ENCODE peak calls at places on chromosomes 1 and 21, in seven cellular contexts. Z is ovary, C is tibial nerve, E is upper lobe of left lung, H is suprapubic skin, Q is stomach, P is transverse colon. G is an unnamed sample.

GRCh38 chr1:156530006-156530405 is 29.4 kb upstream of the MEF2D start:
- DNase-seq in C (no peak), Z (no peak), Q (no peak), E (peak; percentile 44), P (no peak), H (no peak), G (no peak)

GRCh38 chr1:108692724-108693655 is 880 bp downstream of the PRPF38B start:
- DNase-seq in P (peak; percentile 64), Z (peak; percentile 21), H (no peak), E (peak; percentile 27), Q (peak; percentile 39), C (no peak), G (peak; percentile 76)

GRCh38 chr1:183810172-183810571 is 5.3 kb downstream of the RGL1 start:
- DNase-seq in E (no peak), H (no peak), Q (no peak), P (peak; percentile 16), C (no peak), Z (no peak), G (no peak)

GRCh38 chr21:45098867-45099266 is 24.5 kb downstream of the ADARB1 start:
- DNase-seq in P (no peak), Q (no peak), H (no peak), E (no peak), C (no peak), Z (no peak), G (no peak)

GRCh38 chr1:235160395-235160964 is 570 bp downstream of the RBM34 start:
- DNase-seq in Z (no peak), P (no peak), C (no peak), E (no peak), H (no peak), Q (no peak), G (no peak)

GRCh38 chr21:32572574-32573420 is 12.5 kb downstream of the TCP10L start:
- DNase-seq in E (no peak), Q (peak; percentile 66), H (peak; percentile 77), C (no peak), P (peak; percentile 66), Z (no peak), G (no peak)

GRCh38 chr1:156146749-156147405 is 6.5 kb upstream of the SEMA4A start:
- DNase-seq in E (no peak), C (no peak), Q (peak; percentile 71), H (no peak), Z (peak; percentile 60), P (no peak), G (no peak)

GRCh38 chr1:231853588-231854207 is 227.1 kb downstream of the DISC1 start:
- DNase-seq in Z (no peak), Q (no peak), H (no peak), C (no peak), E (no peak), P (no peak), G (no peak)

GRCh38 chr1:21820597-21821232 is 8.7 kb downstream of the LDLRAD2 start:
- DNase-seq in P (no peak), E (no peak), Z (no peak), Q (no peak), C (no peak), H (no peak), G (no peak)

GRCh38 chr1:119971710-119972570 is 75.6 kb upstream of the ADAM30 start:
- DNase-seq in E (no peak), P (no peak), H (no peak), Z (no peak), C (no peak), Q (no peak), G (no peak)

GRCh38 chr1:27503033-27503432 is 13.1 kb upstream of the WASF2 start:
- DNase-seq in P (no peak), Q (no peak), H (no peak), Z (no peak), C (no peak), E (no peak), G (no peak)

GRCh38 chr1:202704601-202705000 is 5.7 kb downstream of the SYT2 start:
- DNase-seq in Q (no peak), P (no peak), E (no peak), C (no peak), Z (no peak), H (no peak), G (no peak)

GRCh38 chr1:35188578-35189392 is 4.2 kb downstream of the SFPQ start:
- DNase-seq in Z (no peak), C (no peak), H (no peak), Q (no peak), P (no peak), E (no peak), G (no peak)

DNA sequence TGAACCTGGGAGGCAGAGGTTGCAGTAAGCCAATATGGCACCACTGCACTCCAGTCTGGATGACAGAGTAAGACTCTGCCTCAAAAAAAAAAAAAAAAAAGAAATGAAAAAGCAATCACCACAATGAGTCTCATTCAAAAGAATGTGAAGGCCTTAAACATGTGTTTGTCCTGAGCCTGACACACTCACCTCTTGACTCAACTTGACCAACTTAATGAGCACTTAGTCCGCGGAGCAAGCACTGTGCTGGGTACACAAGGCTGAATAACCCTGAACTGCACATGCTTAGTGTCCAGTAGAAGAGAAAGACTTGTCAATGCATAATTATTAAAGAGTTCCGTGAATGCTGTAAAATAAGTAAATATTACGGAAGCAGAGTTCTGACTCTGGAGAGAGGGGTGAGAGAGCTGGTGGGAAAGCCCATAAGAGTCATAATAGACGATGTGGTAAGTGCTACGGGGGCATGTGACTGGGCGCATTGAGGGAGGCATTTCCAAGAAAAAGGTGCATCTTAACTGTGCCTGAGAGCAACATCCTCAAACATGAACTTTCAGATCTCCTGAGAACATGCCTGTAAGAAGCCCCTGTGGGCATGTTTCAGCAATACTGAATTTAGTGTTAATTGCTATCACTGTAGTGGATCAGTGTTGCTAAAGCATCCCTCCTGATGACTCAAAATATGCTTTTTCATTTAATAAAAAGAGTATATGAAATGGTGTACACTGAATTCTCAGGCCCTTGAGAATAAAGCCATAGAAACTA is 27.2 kb downstream of the MCOLN2 start:
- DNase-seq in P (no peak), E (no peak), Z (no peak), C (no peak), H (no peak), Q (no peak), G (no peak)
- TF ChIP-seq POLR2A in P (no peak), E (no peak), Z (no peak), C (no peak), H (no peak), Q (no peak), G (no peak)

GRCh38 chr21:42539342-42539741 is 25.7 kb downstream of the SLC37A1 start:
- DNase-seq in E (no peak), Q (peak; percentile 88), P (no peak), Z (no peak), C (no peak), H (no peak), G (peak; percentile 50)

GRCh38 chr21:42541618-42542017 is 28.0 kb downstream of the SLC37A1 start:
- DNase-seq in Q (no peak), E (no peak), Z (no peak), H (no peak), P (no peak), C (no peak), G (no peak)

GRCh38 chr21:42541174-42541573 is 27.5 kb downstream of the SLC37A1 start:
- DNase-seq in Q (no peak), Z (no peak), P (no peak), C (no peak), H (no peak), E (no peak), G (peak; percentile 55)

GRCh38 chr21:42539931-42540343 is 26.3 kb downstream of the SLC37A1 start:
- DNase-seq in P (no peak), H (no peak), E (no peak), Z (no peak), C (no peak), Q (peak; percentile 51), G (peak; percentile 37)

DNA sequence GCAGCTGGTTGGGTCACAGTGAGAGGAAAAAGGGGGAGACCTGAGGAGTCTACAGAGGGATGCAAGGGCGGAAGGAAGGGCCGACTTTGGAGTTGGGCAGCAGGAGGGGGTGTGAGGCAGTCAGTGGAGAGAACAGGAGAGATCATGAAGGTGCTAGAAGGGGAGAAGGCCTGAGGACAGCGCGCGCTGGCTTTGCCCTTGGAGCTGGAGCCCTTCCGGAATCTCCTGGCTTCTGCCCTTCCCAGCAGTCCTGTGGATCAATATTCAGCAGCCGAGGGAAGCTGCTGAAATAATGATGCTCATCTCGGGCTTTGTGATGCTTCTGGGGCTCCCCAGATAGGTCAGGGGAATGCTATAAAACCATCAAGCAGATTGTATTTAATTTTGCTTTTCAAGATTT is 26.7 kb downstream of the SLC37A1 start:
- DNase-seq in H (no peak), C (no peak), E (no peak), Z (no peak), Q (no peak), P (no peak), G (no peak)
- H3K36me3 ChIP-seq in H (peaks cover 26% of the 10 kb centered on the region), C (no peaks in the 10 kb centered on the region), E (peaks cover 32% of the 10 kb centered on the region), Z (no peaks in the 10 kb centered on the region), Q (peaks cover 82% of the 10 kb centered on the region), P (no peaks in the 10 kb centered on the region), G (no peaks in the 10 kb centered on the region)

GRCh38 chr1:28518745-28519341 is 13.0 kb downstream of the RCC1 start:
- DNase-seq in C (no peak), H (no peak), Q (no peak), P (no peak), E (no peak), Z (no peak), G (peak; percentile 68)

GRCh38 chr1:28519946-28520725 is 14.3 kb downstream of the RCC1 start:
- DNase-seq in C (no peak), E (no peak), H (no peak), Z (no peak), Q (no peak), P (no peak), G (no peak)

GRCh38 chr1:28516518-28516956 is 10.7 kb downstream of the RCC1 start:
- DNase-seq in P (no peak), E (no peak), Z (no peak), H (no peak), C (no peak), Q (no peak), G (no peak)

GRCh38 chr1:28517649-28517999 is 11.8 kb downstream of the RCC1 start:
- DNase-seq in E (no peak), Q (no peak), C (no peak), P (no peak), H (no peak), Z (no peak), G (no peak)

GRCh38 chr1:28518000-28518744 is 12.3 kb downstream of the RCC1 start:
- DNase-seq in Q (peak; percentile 92), P (peak; percentile 91), H (peak; percentile 94), C (peak; percentile 81), Z (peak; percentile 93), E (peak; percentile 98), G (peak; percentile 95)
- TF ChIP-seq EP300 in Q (no peak), P (no peak), H (no peak), C (no peak), Z (no peak), E (no peak), G (no peak)

DNA sequence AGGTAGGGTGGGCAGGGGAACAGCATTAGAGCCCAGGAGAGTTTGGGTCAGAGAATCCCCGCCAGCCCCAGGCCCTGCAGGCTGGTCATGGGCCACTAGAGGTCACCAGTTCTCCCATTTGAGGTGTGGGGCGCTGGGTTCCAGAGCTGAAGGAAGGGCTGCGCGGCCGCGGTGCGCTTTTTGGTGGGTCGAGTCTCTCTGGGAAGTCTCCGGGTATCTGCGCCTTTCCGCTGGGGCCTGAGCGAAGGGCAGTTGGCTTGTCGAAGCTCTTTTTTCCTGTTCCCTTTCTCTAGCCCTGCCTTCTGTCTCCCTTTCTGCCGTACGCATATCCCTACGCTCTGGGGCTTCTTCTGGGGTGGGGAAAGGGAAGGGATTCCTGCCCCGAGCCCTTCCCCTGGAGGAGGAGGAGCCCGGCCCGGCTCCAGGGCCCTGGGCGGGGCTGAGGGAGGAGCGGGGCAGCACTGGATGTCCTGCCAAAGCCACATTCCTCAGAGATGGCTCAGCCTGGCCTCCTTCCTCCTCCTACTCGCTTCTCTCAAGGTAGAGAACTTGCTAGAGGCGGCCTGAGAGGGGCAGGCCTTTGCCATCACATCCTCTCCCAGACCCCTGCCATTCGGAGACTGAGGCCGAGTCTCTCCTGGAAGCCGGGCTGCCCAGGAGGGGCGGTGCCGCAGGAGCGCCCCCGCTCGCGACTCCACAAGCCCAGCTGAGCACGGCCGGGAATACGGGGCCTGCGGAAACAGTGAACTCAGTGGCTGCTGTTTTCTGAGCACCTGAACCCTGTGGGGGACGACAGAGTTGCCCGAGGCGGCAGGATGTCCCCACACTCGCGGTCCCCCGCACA is 12.0 kb downstream of the ADAMTSL4 start:
- DNase-seq in Q (peak; percentile 96), Z (peak; percentile 95), C (peak; percentile 91), P (peak; percentile 96), E (peak; percentile 97), H (peak; percentile 95), G (peak; percentile 99)
- TF ChIP-seq POLR2A in Q (no peak), Z (peak; percentile 92), C (peak; percentile 95), P (peak; percentile 96), E (peak; percentile 98), H (peak; percentile 72), G (peak; percentile 78)

G was measured in sigmoid colon.